ENCODE peak calls at places on chromosomes 6 and 20, in nine cellular contexts. I is neural progenitor cell, U is keratinocyte, V is fibroblast of lung, Y is HCT116, T is endothelial cell of umbilical vein, A is IMR-90, W is H9, H is PC-3. Z is an unnamed sample.

GRCh38 chr6:31969712-31970603 is 2.0 kb downstream of the DXO start:
- DNase-seq in W (no peak), T (no peak), I (no peak), H (no peak), Y (no peak), V (no peak), U (no peak), A (peak), Z (no peak)

GRCh38 chr20:23162887-23163286 is 76.8 kb upstream of the CD93 start:
- DNase-seq in A (no peak), Y (no peak), I (no peak), T (no peak), V (no peak), U (no peak), H (no peak), W (peak), Z (peak)

GRCh38 chr20:49466114-49466912 is 16.2 kb downstream of the KCNB1 start:
- DNase-seq in V (no peak), U (no peak), Y (no peak), I (no peak), H (no peak), T (no peak), A (no peak), W (no peak), Z (no peak)

GRCh38 chr20:38764563-38765355 is 16.5 kb downstream of the ACTR5 start:
- DNase-seq in I (no peak), U (no peak), T (peak), W (no peak), V (peak), Y (peak), H (peak), A (peak), Z (no peak)

GRCh38 chr20:51710503-51710902 is 57.7 kb downstream of the ATP9A start:
- DNase-seq in V (no peak), Y (no peak), U (no peak), W (peak), H (no peak), A (no peak), T (no peak), I (no peak), Z (no peak)

GRCh38 chr20:672975-673604 is 2.5 kb downstream of the SCRT2 start:
- DNase-seq in A (no peak), H (peak), W (no peak), U (no peak), T (no peak), Y (no peak), V (no peak), I (no peak), Z (peak)

GRCh38 chr6:162363757-162364156 is 363.8 kb downstream of the PRKN start:
- DNase-seq in T (no peak), Y (no peak), A (no peak), H (no peak), V (peak), U (no peak), I (peak), W (no peak), Z (no peak)

GRCh38 chr6:78623567-78623966 is 243.8 kb upstream of the IRAK1BP1 start:
- DNase-seq in U (peak), A (no peak), Y (no peak), T (no peak), V (no peak), I (no peak), H (peak), W (no peak), Z (no peak)

GRCh38 chr6:75446278-75446880 is 47.2 kb downstream of the FILIP1 start:
- DNase-seq in Y (no peak), W (no peak), H (no peak), A (no peak), V (no peak), U (no peak), T (no peak), I (no peak), Z (no peak)

GRCh38 chr20:32510601-32511357 is 74.4 kb downstream of the NOL4L start:
- DNase-seq in V (no peak), T (no peak), A (no peak), W (peak), Y (no peak), H (no peak), I (no peak), U (no peak), Z (peak)

GRCh38 chr6:75205776-75206334 is at the start of gene COL12A1:
- DNase-seq in V (peak), Y (peak), H (peak), I (peak), U (peak), A (peak), W (peak), T (peak), Z (peak)

GRCh38 chr6:3418521-3419060 is 38.3 kb downstream of the SLC22A23 start:
- DNase-seq in V (no peak), U (no peak), W (no peak), H (peak), Y (no peak), I (no peak), T (peak), A (peak), Z (no peak)

GRCh38 chr6:1496836-1497592 is 107.6 kb downstream of the FOXF2 start:
- DNase-seq in T (no peak), V (no peak), W (no peak), U (no peak), Y (no peak), I (no peak), A (no peak), H (no peak), Z (no peak)

GRCh38 chr6:41459738-41460137 is 86.4 kb upstream of the FOXP4 start:
- DNase-seq in U (no peak), A (no peak), H (peak), I (no peak), T (no peak), V (no peak), W (no peak), Y (no peak), Z (no peak)

GRCh38 chr6:149484733-149485700 is at the start of gene ZC3H12D:
- DNase-seq in T (no peak), W (peak), Y (peak), I (peak), V (peak), H (peak), U (no peak), A (peak), Z (peak)

GRCh38 chr6:142842423-142843261 is 102.3 kb downstream of the HIVEP2 start:
- DNase-seq in U (no peak), A (peak), I (no peak), T (peak), H (peak), W (no peak), V (peak), Y (no peak), Z (no peak)

GRCh38 chr20:57507477-57507876 is 17.5 kb downstream of the CTCFL start:
- DNase-seq in V (no peak), H (peak), W (no peak), A (no peak), U (no peak), I (no peak), Y (no peak), T (no peak), Z (no peak)

GRCh38 chr6:142566628-142567396 is 265.0 kb downstream of the ADGRG6 start:
- DNase-seq in T (peak), W (peak), I (peak), Y (peak), H (peak), A (peak), U (no peak), V (peak), Z (peak)

GRCh38 chr20:41394081-41394480 is 27.5 kb upstream of the EMILIN3 start:
- DNase-seq in A (no peak), U (no peak), H (no peak), V (no peak), I (no peak), Y (no peak), W (no peak), T (no peak), Z (no peak)

GRCh38 chr20:49614338-49615050 is 46.6 kb upstream of the PTGIS start:
- DNase-seq in I (no peak), Y (no peak), H (no peak), A (no peak), T (no peak), V (no peak), U (no peak), W (no peak), Z (no peak)

GRCh38 chr6:37783831-37784584 is 35.5 kb upstream of the ZFAND3 start:
- DNase-seq in U (no peak), Y (no peak), I (peak), W (no peak), V (peak), T (peak), H (no peak), A (no peak), Z (peak)

GRCh38 chr6:26175428-26176181 is 88.4 kb downstream of the HFE start:
- DNase-seq in V (peak), W (no peak), H (peak), A (peak), U (no peak), I (peak), T (peak), Y (no peak), Z (peak)

GRCh38 chr6:138161434-138162103 is at the start of gene ARFGEF3:
- DNase-seq in H (peak), U (no peak), V (no peak), T (peak), Y (no peak), A (peak), I (peak), W (peak), Z (peak)

GRCh38 chr6:132671295-132671694 is 12.3 kb upstream of the TAAR1 start:
- DNase-seq in H (no peak), U (no peak), I (no peak), Y (no peak), V (no peak), T (no peak), W (no peak), A (no peak), Z (no peak)

GRCh38 chr6:53263915-53264314 is 84.8 kb downstream of the ELOVL5 start:
- DNase-seq in A (peak), I (no peak), V (no peak), H (no peak), Y (no peak), U (no peak), W (no peak), T (no peak), Z (no peak)

GRCh38 chr6:137044366-137045220 is at the start of gene IL20RA:
- DNase-seq in U (no peak), H (peak), Y (no peak), I (peak), T (no peak), W (peak), A (no peak), V (no peak), Z (peak)

GRCh38 chr6:157314705-157315321 is 8.5 kb downstream of the TMEM242 start:
- DNase-seq in H (peak), I (peak), U (no peak), A (peak), T (peak), Y (peak), W (no peak), V (peak), Z (no peak)

GRCh38 chr6:15266423-15266996 is 20.6 kb downstream of the JARID2 start:
- DNase-seq in W (no peak), U (no peak), I (no peak), A (no peak), H (no peak), T (peak), V (no peak), Y (no peak), Z (no peak)

GRCh38 chr6:139325003-139325600 is 33.3 kb upstream of the TXLNB start:
- DNase-seq in W (no peak), I (no peak), A (no peak), U (no peak), H (no peak), Y (no peak), V (no peak), T (no peak), Z (no peak)

GRCh38 chr6:137487181-137487910 is 6.8 kb downstream of the OLIG3 start:
- DNase-seq in H (no peak), U (no peak), I (peak), T (no peak), W (no peak), V (no peak), Y (no peak), A (no peak), Z (peak)

GRCh38 chr6:116556065-116556464 is 2.5 kb downstream of the CALHM4 start:
- DNase-seq in Y (no peak), A (peak), H (peak), V (peak), I (no peak), U (no peak), W (no peak), T (no peak), Z (no peak)

GRCh38 chr6:30767158-30767943 is 23.0 kb upstream of the IER3 start:
- DNase-seq in A (no peak), V (no peak), Y (no peak), T (no peak), I (no peak), W (no peak), H (no peak), U (no peak), Z (no peak)

GRCh38 chr6:57013501-57013900 is 33.0 kb upstream of the KIAA1586 start:
- DNase-seq in Y (no peak), T (no peak), H (peak), U (peak), V (peak), W (no peak), A (peak), I (no peak), Z (no peak)

GRCh38 chr6:71383476-71383875 is 94.9 kb downstream of the OGFRL1 start:
- DNase-seq in Y (peak), T (no peak), W (no peak), V (no peak), H (no peak), U (no peak), I (no peak), A (no peak), Z (no peak)

GRCh38 chr20:15992564-15992963 is 580.7 kb downstream of the KIF16B start:
- DNase-seq in H (peak), T (no peak), W (no peak), I (no peak), A (no peak), U (peak), Y (no peak), V (no peak), Z (no peak)

GRCh38 chr20:58558483-58559367 is 43.5 kb upstream of the APCDD1L start:
- DNase-seq in I (no peak), W (no peak), A (no peak), T (no peak), V (no peak), Y (no peak), U (no peak), H (no peak), Z (peak)
- TF ChIP-seq CTCF in I (peak), W (peak), A (no peak), T (no peak), V (no peak), Y (peak), U (no peak), H (no peak), Z (peak)

GRCh38 chr6:223136-223535 is 69.2 kb upstream of the DUSP22 start:
- DNase-seq in Y (no peak), T (no peak), I (no peak), H (no peak), V (no peak), A (no peak), U (no peak), W (no peak), Z (peak)
- H3K9ac ChIP-seq in Y (no peak), T (no peak), I (no peak), H (no peak), V (no peak), A (no peak), U (peak), W (no peak), Z (no peak)

DNA sequence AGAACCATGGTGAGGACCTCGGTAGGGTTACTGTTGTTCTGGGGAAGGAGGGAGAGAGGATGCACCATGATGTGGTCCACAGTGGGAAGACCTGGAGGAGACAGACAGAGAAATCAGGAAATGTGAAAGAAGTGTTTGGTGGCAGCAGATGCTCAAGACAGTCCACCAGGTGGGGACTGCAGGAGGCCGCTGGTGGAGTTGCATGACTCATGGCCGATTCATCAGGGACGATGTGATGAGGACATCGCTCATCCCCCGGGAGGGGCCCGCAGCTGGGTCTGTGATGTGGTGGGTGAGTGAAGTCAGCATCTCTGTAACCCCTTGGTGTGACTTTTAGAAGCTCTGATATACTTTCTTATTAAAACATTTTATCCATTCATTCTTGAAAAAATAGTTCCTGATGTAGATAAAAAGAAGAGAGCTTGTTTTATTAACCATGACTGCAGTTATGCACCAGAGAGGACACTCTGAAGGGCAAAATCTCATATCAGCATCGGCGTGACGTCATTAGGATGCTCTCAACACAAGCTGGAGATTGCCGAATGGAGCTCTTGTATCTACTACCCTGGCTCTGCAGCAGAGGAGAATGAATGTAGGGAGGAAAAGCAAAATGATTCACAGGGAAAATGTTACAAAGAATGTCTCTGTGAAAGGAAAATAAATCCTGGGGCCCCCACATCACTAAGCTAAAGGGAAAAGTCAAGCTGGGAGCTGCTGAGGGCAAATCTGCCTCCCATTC is 71.2 kb downstream of the RAMACL start:
- DNase-seq in U (peak), V (peak), W (no peak), A (peak), H (peak), I (no peak), Y (peak), T (peak), Z (peak)
- TF ChIP-seq CTCF in U (peak), V (peak), W (peak), A (peak), H (peak), I (no peak), Y (peak), T (peak), Z (peak)

GRCh38 chr20:53713328-53714056 is 119.9 kb upstream of the ZNF217 start:
- DNase-seq in T (no peak), H (no peak), V (no peak), W (peak), I (no peak), Y (no peak), A (no peak), U (no peak), Z (peak)

GRCh38 chr20:53712212-53712977 is 118.8 kb upstream of the ZNF217 start:
- DNase-seq in A (no peak), Y (no peak), U (no peak), T (no peak), I (peak), W (no peak), H (no peak), V (no peak), Z (peak)

GRCh38 chr20:53708129-53708968 is 114.7 kb upstream of the ZNF217 start:
- DNase-seq in Y (no peak), T (no peak), U (no peak), W (no peak), V (peak), I (peak), H (peak), A (peak), Z (no peak)

GRCh38 chr20:53714524-53714923 is 120.9 kb upstream of the ZNF217 start:
- DNase-seq in U (no peak), T (no peak), W (no peak), Y (no peak), A (no peak), I (no peak), H (no peak), V (no peak), Z (no peak)

GRCh38 chr20:53711333-53712211 is 117.9 kb upstream of the ZNF217 start:
- DNase-seq in V (no peak), A (no peak), W (no peak), Y (no peak), H (peak), U (no peak), T (no peak), I (no peak), Z (no peak)
- H3K9ac ChIP-seq in V (no peak), A (no peak), W (no peak), Y (no peak), H (no peak), U (no peak), T (no peak), I (no peak), Z (no peak)

GRCh38 chr6:73129653-73130443 is 95.4 kb downstream of the KHDC1L start:
- DNase-seq in U (peak), T (peak), A (peak), I (peak), Y (peak), V (peak), H (peak), W (peak), Z (peak)
- TF ChIP-seq CTCF in U (peak), T (peak), A (peak), I (peak), Y (peak), V (peak), H (peak), W (peak), Z (peak)

GRCh38 chr20:3248167-3248992 is 9.4 kb upstream of the SLC4A11 start:
- DNase-seq in A (no peak), W (peak), H (no peak), I (peak), T (peak), Y (no peak), V (peak), U (no peak), Z (peak)
- H3K9ac ChIP-seq in A (no peak), W (no peak), H (no peak), I (no peak), T (no peak), Y (no peak), V (peak), U (no peak), Z (no peak)

GRCh38 chr6:33497157-33497556 is 42.8 kb downstream of the ZBTB9 start:
- DNase-seq in H (no peak), A (no peak), U (no peak), I (no peak), Y (no peak), W (no peak), T (no peak), V (no peak), Z (no peak)
- TF ChIP-seq CTCF in H (no peak), A (no peak), U (no peak), I (no peak), Y (no peak), W (peak), T (no peak), V (no peak), Z (peak)